ENCODE peak calls at places on chromosomes 3 and 15, in eight cellular contexts. Z is breast epithelium, G is right lobe of liver, Y is endothelial cell of umbilical vein, T is uterus, C is ovary, I is K562, X is stomach. Q is an unnamed sample.

GRCh38 chr3:45932112-45932511 is 11.2 kb upstream of the CXCR6 start:
- DNase-seq in Y (no peak), Z (no peak), C (no peak), G (no peak), T (no peak), X (no peak), I (no peak), Q (no peak)

GRCh38 chr3:117097356-117097755 is 387.8 kb downstream of the TUSC7 start:
- DNase-seq in X (no peak), Z (no peak), Y (no peak), C (no peak), G (no peak), T (no peak), I (no peak), Q (no peak)

GRCh38 chr15:85380860-85381535 is 595 bp downstream of the AKAP13 start:
- DNase-seq in X (peak; percentile 50), C (peak; percentile 70), Y (peak; percentile 54), I (peak; percentile 33), G (peak; percentile 66), Z (peak; percentile 53), T (no peak), Q (peak; percentile 17)

GRCh38 chr3:195209836-195210551 is 61.0 kb downstream of the XXYLT1 start:
- DNase-seq in Z (no peak), G (no peak), I (no peak), C (peak; percentile 65), X (no peak), T (peak; percentile 66), Y (peak; percentile 28), Q (no peak)

GRCh38 chr3:73801444-73801843 is 176.7 kb upstream of the PDZRN3 start:
- DNase-seq in Y (no peak), I (no peak), C (no peak), G (no peak), T (no peak), X (no peak), Z (no peak), Q (no peak)

GRCh38 chr3:37872413-37873160 is 10.9 kb downstream of the CTDSPL start:
- DNase-seq in I (no peak), C (no peak), G (no peak), T (no peak), Y (no peak), Z (no peak), X (no peak), Q (no peak)

GRCh38 chr3:153038367-153038766 is 123.7 kb upstream of the RAP2B start:
- DNase-seq in Z (no peak), G (no peak), X (no peak), C (no peak), I (no peak), T (no peak), Y (no peak), Q (no peak)

GRCh38 chr15:80177151-80177550 is 24.4 kb downstream of the FAH start:
- DNase-seq in G (no peak), Y (no peak), Z (no peak), X (no peak), C (no peak), I (no peak), T (no peak), Q (no peak)

GRCh38 chr15:66253643-66254363 is at the start of gene MEGF11:
- DNase-seq in X (no peak), Y (peak; percentile 32), I (peak; percentile 36), Z (no peak), G (peak; percentile 25), C (peak; percentile 36), T (peak; percentile 27), Q (no peak)

GRCh38 chr3:37247398-37248114 is 73.2 kb upstream of the LRRFIP2 start:
- DNase-seq in Y (no peak), C (no peak), Z (no peak), X (no peak), T (no peak), I (no peak), G (no peak), Q (no peak)

GRCh38 chr3:109927161-109927560 is 589.8 kb upstream of the DPPA4 start:
- DNase-seq in T (no peak), Z (no peak), Y (peak; percentile 35), C (no peak), G (no peak), I (no peak), X (no peak), Q (no peak)

GRCh38 chr3:170809975-170810357 is 60.0 kb downstream of the RPL22L1 start:
- DNase-seq in T (no peak), Y (peak; percentile 80), C (no peak), X (no peak), I (no peak), Z (no peak), G (no peak), Q (no peak)

GRCh38 chr15:73923488-73924164 is 2.6 kb upstream of the LOXL1 start:
- DNase-seq in C (no peak), X (no peak), Y (no peak), G (peak; percentile 4), T (no peak), Z (no peak), I (no peak), Q (no peak)

GRCh38 chr3:155354658-155355057 is 61.2 kb upstream of the STRIT1 start:
- DNase-seq in Y (no peak), I (no peak), T (no peak), C (no peak), Z (no peak), X (no peak), G (no peak), Q (no peak)

GRCh38 chr15:66027268-66027806 is 158.0 kb downstream of the RAB11A start:
- DNase-seq in I (no peak), X (peak; percentile 63), C (no peak), G (no peak), Z (no peak), Y (no peak), T (no peak), Q (no peak)

GRCh38 chr15:79826800-79827199 is 70.0 kb downstream of the MTHFS start:
- DNase-seq in T (no peak), C (no peak), Z (no peak), I (no peak), X (no peak), G (no peak), Y (no peak), Q (no peak)

GRCh38 chr15:78407889-78408640 is 30.0 kb upstream of the IREB2 start:
- DNase-seq in C (no peak), G (no peak), X (no peak), Y (no peak), Z (no peak), I (no peak), T (no peak), Q (no peak)

GRCh38 chr3:78979083-78979482 is 788.7 kb downstream of the ROBO1 start:
- DNase-seq in I (no peak), Y (no peak), G (no peak), X (no peak), T (no peak), Z (no peak), C (no peak), Q (no peak)

GRCh38 chr15:101120961-101121360 is 130.9 kb downstream of the CHSY1 start:
- DNase-seq in Z (no peak), T (no peak), C (no peak), X (no peak), Y (no peak), I (no peak), G (no peak), Q (no peak)

GRCh38 chr3:124812291-124813265 is 74.6 kb downstream of the ITGB5 start:
- DNase-seq in I (peak; percentile 70), T (peak; percentile 75), Y (peak; percentile 9), C (peak; percentile 60), G (peak; percentile 86), X (peak; percentile 64), Z (no peak), Q (no peak)

GRCh38 chr3:107523361-107524213 is 825 bp downstream of the BBX start:
- DNase-seq in I (peak; percentile 14), T (peak; percentile 49), G (peak; percentile 68), X (peak; percentile 64), Y (peak; percentile 69), C (peak; percentile 74), Z (peak; percentile 54), Q (peak; percentile 52)

GRCh38 chr3:35674451-35675109 is 35.3 kb downstream of the ARPP21 start:
- DNase-seq in Y (no peak), C (no peak), I (no peak), T (no peak), Z (no peak), G (no peak), X (no peak), Q (no peak)
- TF ChIP-seq POLR2A in Y (no peak), C (no peak), I (no peak), T (no peak), Z (no peak), G (no peak), X (no peak), Q (no peak)

DNA sequence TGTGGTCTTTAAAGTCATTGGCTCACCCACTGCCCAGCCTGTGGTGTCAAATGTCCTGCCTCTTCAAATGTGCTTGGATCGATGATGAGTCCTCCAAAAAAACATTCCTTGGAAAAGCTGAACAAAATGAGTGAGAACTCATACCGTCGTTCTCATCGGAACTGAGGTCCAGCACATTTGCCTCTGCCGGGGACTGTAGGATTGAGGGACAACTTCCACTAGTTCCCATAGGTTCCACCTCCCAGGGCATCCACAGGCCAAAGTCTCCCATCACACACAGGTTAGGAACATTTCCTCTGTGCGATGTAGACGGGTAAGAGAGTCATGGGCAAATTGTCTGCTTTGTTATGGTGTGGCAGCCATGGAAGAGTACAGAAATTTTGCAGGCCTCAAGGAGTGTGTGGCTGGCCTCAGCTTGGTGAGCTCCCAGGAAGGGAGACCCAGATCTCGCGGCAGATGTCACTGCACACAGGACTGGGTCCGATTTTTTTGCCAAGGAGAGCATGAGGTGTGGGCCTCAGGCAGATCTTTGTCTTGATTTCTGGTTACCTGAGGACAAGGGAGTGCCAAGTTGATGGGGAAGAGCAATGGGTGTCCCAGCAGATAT is 115.7 kb downstream of the SNRPN start:
- DNase-seq in G (no peak), Y (no peak), C (no peak), I (no peak), Z (no peak), X (no peak), T (no peak), Q (no peak)
- H3K9me3 ChIP-seq in G (peaks cover 67% of the 10 kb centered on the region), Y (peaks cover 77% of the 10 kb centered on the region), C (peaks cover 64% of the 10 kb centered on the region), I (peaks cover 3% of the 10 kb centered on the region), Z (peaks cover 100% of the 10 kb centered on the region), X (peaks cover 100% of the 10 kb centered on the region), T (peaks cover 3% of the 10 kb centered on the region), Q (peaks cover 100% of the 10 kb centered on the region)

GRCh38 chr3:182717216-182717615 is 76.1 kb upstream of the ATP11B start:
- DNase-seq in X (no peak), I (no peak), C (no peak), G (no peak), T (no peak), Y (no peak), Z (no peak), Q (no peak)
- H3K27ac ChIP-seq in X (peak overlapping the region; percentile 76), I (peak overlapping the region; percentile 83), C (no peak overlapping the region), G (no peak overlapping the region), T (no peak overlapping the region), Y (no peak overlapping the region), Z (no peak overlapping the region), Q (no peak overlapping the region)

DNA sequence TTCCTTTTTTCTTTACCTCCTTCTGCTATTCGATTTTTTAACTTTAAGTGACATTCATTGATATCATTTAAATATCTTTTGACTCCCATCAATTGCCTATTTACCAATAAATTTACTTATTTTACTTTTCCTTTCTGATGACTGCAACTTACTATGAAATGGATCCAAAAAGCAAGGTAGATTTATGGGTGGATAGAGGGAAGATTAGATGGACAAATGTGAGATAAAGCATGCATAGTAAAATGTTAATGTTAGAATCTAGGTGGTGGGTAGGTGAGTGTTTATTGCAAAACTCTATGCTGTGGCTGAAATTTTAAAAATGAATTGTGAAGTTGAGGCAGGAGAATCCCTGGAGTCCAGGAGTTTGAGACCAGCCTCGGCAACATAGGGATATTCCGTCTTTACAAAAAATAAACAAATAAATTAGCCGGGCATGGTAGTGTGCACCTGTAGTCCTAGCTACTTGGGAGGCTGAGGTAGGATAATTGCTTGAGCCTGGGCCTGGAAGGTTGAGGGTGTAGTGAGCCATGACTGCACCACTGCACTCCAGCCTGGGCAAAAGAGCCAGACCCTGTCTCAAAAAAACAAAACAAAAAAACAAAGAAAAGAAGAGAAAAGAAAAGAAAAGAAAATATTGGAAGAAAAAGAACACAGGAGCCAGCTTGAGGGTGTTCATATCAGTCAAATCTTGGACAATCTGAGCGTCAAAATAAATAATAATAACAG is 6.1 kb upstream of the PDCD6IP start:
- DNase-seq in T (no peak), Y (no peak), C (no peak), Z (no peak), X (no peak), I (no peak), G (no peak), Q (no peak)
- TF ChIP-seq POLR2A in T (no peak), Y (no peak), C (no peak), Z (no peak), X (no peak), I (no peak), G (no peak), Q (no peak)

Q was measured in esophagus squamous epithelium.